ENCODE peak calls at places on chromosomes 5 and 9, in five cellular contexts. One of them, this sample, is unnamed.
A peak's percentile ranks its signal among the peaks of the same experiment; 100 is the strongest.

GRCh38 chr9:1231998-1232919 is 182.1 kb downstream of the DMRT2 start:
- DNase-seq in hepatocyte: no peak
- DNase-seq in NT2/D1: no peak
- DNase-seq in CD8-positive, alpha-beta memory T cell: no peak
- DNase-seq in astrocyte: peak; percentile 18
- DNase-seq in this sample: no peak

GRCh38 chr5:88841212-88841611 is 41.8 kb downstream of the MEF2C start:
- DNase-seq in hepatocyte: no peak
- DNase-seq in astrocyte: no peak
- DNase-seq in NT2/D1: no peak
- DNase-seq in CD8-positive, alpha-beta memory T cell: no peak
- DNase-seq in this sample: no peak

GRCh38 chr5:141567513-141568117 is 51.2 kb downstream of the DIAPH1 start:
- DNase-seq in hepatocyte: peak; percentile 36
- DNase-seq in CD8-positive, alpha-beta memory T cell: no peak
- DNase-seq in astrocyte: no peak
- DNase-seq in NT2/D1: no peak
- DNase-seq in this sample: peak; percentile 68

GRCh38 chr9:73132034-73132776 is 19.5 kb upstream of the ANXA1 start:
- DNase-seq in astrocyte: peak; percentile 77
- DNase-seq in hepatocyte: peak; percentile 79
- DNase-seq in NT2/D1: no peak
- DNase-seq in CD8-positive, alpha-beta memory T cell: peak; percentile 84
- DNase-seq in this sample: peak; percentile 31

GRCh38 chr5:35856186-35857003 is at the start of gene IL7R:
- DNase-seq in NT2/D1: no peak
- DNase-seq in astrocyte: peak; percentile 67
- DNase-seq in CD8-positive, alpha-beta memory T cell: peak; percentile 79
- DNase-seq in hepatocyte: no peak
- DNase-seq in this sample: no peak

GRCh38 chr9:14433841-14434511 is 120.0 kb upstream of the NFIB start:
- DNase-seq in hepatocyte: peak; percentile 58
- DNase-seq in astrocyte: peak; percentile 47
- DNase-seq in NT2/D1: no peak
- DNase-seq in CD8-positive, alpha-beta memory T cell: no peak
- DNase-seq in this sample: no peak

GRCh38 chr9:27333241-27334052 is 36.5 kb upstream of the EQTN start:
- DNase-seq in CD8-positive, alpha-beta memory T cell: peak; percentile 34
- DNase-seq in hepatocyte: peak; percentile 84
- DNase-seq in astrocyte: peak; percentile 42
- DNase-seq in NT2/D1: peak; percentile 90
- DNase-seq in this sample: peak; percentile 88

GRCh38 chr5:93585054-93585751 is 2.2 kb downstream of the NR2F1 start:
- DNase-seq in CD8-positive, alpha-beta memory T cell: no peak
- DNase-seq in hepatocyte: no peak
- DNase-seq in astrocyte: no peak
- DNase-seq in NT2/D1: no peak
- DNase-seq in this sample: peak; percentile 96

GRCh38 chr5:138352071-138352721 is at the start of gene KDM3B:
- DNase-seq in CD8-positive, alpha-beta memory T cell: peak; percentile 95
- DNase-seq in NT2/D1: peak; percentile 81
- DNase-seq in astrocyte: peak; percentile 59
- DNase-seq in hepatocyte: peak; percentile 93
- DNase-seq in this sample: peak; percentile 96

GRCh38 chr9:34370970-34371880 is 5.5 kb downstream of the MYORG start:
- DNase-seq in NT2/D1: no peak
- DNase-seq in astrocyte: no peak
- DNase-seq in CD8-positive, alpha-beta memory T cell: no peak
- DNase-seq in hepatocyte: no peak
- DNase-seq in this sample: peak; percentile 21

GRCh38 chr9:120846906-120847305 is 4.2 kb upstream of the PSMD5 start:
- DNase-seq in NT2/D1: no peak
- DNase-seq in hepatocyte: no peak
- DNase-seq in astrocyte: peak; percentile 49
- DNase-seq in CD8-positive, alpha-beta memory T cell: no peak
- DNase-seq in this sample: no peak

GRCh38 chr5:142800776-142801494 is 30.8 kb downstream of the ARHGAP26 start:
- DNase-seq in NT2/D1: no peak
- DNase-seq in astrocyte: no peak
- DNase-seq in CD8-positive, alpha-beta memory T cell: peak; percentile 71
- DNase-seq in hepatocyte: no peak
- DNase-seq in this sample: no peak

GRCh38 chr9:36665921-36666429 is 93.3 kb downstream of the MELK start:
- DNase-seq in CD8-positive, alpha-beta memory T cell: no peak
- DNase-seq in hepatocyte: no peak
- DNase-seq in astrocyte: peak; percentile 34
- DNase-seq in NT2/D1: no peak
- DNase-seq in this sample: no peak

GRCh38 chr9:124216474-124217176 is 41.1 kb upstream of the NEK6 start:
- DNase-seq in astrocyte: no peak
- DNase-seq in hepatocyte: no peak
- DNase-seq in NT2/D1: no peak
- DNase-seq in CD8-positive, alpha-beta memory T cell: peak; percentile 47
- DNase-seq in this sample: no peak

GRCh38 chr9:124215956-124216355 is 41.8 kb upstream of the NEK6 start:
- DNase-seq in hepatocyte: no peak
- DNase-seq in CD8-positive, alpha-beta memory T cell: no peak
- DNase-seq in astrocyte: no peak
- DNase-seq in NT2/D1: no peak
- DNase-seq in this sample: no peak

GRCh38 chr9:124218438-124219289 is 39.1 kb upstream of the NEK6 start:
- DNase-seq in astrocyte: peak; percentile 35
- DNase-seq in CD8-positive, alpha-beta memory T cell: no peak
- DNase-seq in NT2/D1: no peak
- DNase-seq in hepatocyte: peak; percentile 62
- DNase-seq in this sample: peak; percentile 93

GRCh38 chr9:124219290-124219605 is 38.5 kb upstream of the NEK6 start:
- DNase-seq in hepatocyte: no peak
- DNase-seq in astrocyte: no peak
- DNase-seq in NT2/D1: no peak
- DNase-seq in CD8-positive, alpha-beta memory T cell: no peak
- DNase-seq in this sample: no peak

DNA sequence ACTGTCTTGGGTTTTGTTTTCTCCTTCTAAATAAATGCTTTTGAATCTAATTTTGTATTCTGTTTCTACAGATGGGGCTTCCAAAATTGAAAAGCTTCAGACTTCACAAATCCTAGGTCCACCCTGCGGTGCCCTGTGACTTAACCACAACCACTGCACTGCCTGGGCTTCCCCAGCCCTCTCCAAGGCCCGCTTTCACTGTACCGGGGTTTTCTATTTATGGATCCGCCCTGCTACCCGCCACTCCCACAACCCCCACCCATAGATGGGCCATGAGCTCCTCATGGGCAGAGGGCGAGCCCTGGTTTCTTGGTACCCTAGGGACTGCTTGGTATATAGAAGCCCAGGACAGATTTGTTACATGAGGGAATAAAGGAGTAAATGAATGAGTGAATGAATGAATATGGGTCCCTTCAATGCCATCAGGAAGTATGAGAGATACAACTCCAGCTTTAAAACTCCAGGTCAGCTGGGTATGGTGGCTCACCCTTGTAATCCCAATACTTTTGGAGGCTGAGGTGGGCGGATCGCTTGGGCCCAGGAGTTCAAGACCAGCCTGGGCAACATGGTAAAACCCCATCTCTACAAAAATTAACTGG is 39.8 kb upstream of the NEK6 start:
- DNase-seq in astrocyte: no peak
- DNase-seq in CD8-positive, alpha-beta memory T cell: no peak
- DNase-seq in hepatocyte: no peak
- DNase-seq in NT2/D1: no peak
- DNase-seq in this sample: no peak
- H3K4me1 ChIP-seq in astrocyte: peaks cover 4% of the 10 kb centered on the region
- H3K4me1 ChIP-seq in CD8-positive, alpha-beta memory T cell: peaks cover 58% of the 10 kb centered on the region
- H3K4me1 ChIP-seq in hepatocyte: peaks cover 5% of the 10 kb centered on the region
- H3K4me1 ChIP-seq in NT2/D1: peaks cover 8% of the 10 kb centered on the region
- H3K4me1 ChIP-seq in this sample: peaks cover 13% of the 10 kb centered on the region

GRCh38 chr5:160767062-160767461 is 84.9 kb downstream of the ATP10B start:
- DNase-seq in CD8-positive, alpha-beta memory T cell: no peak
- DNase-seq in NT2/D1: no peak
- DNase-seq in hepatocyte: no peak
- DNase-seq in astrocyte: no peak
- DNase-seq in this sample: no peak
- H3K4me1 ChIP-seq in CD8-positive, alpha-beta memory T cell: no peaks in the 10 kb centered on the region
- H3K4me1 ChIP-seq in NT2/D1: no peaks in the 10 kb centered on the region
- H3K4me1 ChIP-seq in hepatocyte: no peaks in the 10 kb centered on the region
- H3K4me1 ChIP-seq in astrocyte: no peaks in the 10 kb centered on the region
- H3K4me1 ChIP-seq in this sample: no peaks in the 10 kb centered on the region

DNA sequence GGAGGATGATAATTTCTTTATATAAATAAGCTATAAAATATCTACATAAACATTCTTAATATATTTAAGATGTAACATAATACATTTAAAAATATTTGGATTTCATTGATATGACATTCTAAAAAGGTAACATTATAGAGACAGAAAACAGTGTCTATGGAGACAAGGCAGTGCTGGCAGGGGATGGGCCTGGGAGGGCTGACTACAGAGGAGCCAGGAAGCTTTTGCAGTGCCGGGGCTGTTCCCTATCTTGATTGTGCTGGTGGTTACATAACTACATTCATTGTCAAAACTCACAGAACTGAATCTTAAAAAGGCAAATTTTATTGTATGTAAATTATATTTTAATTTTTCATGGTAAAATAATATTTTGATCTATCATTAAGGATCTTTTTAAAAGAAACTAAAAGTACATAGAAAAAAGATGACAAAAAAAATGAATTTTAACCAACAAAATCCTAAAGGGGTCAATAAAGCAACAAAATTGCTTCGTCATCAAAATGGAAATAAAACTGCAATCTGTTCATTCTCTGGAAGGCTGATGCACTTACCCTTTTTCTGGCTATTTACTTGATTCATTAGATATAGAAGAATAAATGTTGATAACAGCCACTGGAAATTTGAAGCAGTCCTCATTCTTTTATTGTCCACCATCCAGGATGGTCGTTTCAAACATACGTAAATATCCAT is 26.3 kb downstream of the LIFR start:
- DNase-seq in CD8-positive, alpha-beta memory T cell: no peak
- DNase-seq in astrocyte: no peak
- DNase-seq in hepatocyte: no peak
- DNase-seq in NT2/D1: no peak
- DNase-seq in this sample: no peak
- H3K4me1 ChIP-seq in CD8-positive, alpha-beta memory T cell: no peaks in the 10 kb centered on the region
- H3K4me1 ChIP-seq in astrocyte: no peaks in the 10 kb centered on the region
- H3K4me1 ChIP-seq in hepatocyte: peaks cover 37% of the 10 kb centered on the region
- H3K4me1 ChIP-seq in NT2/D1: no peaks in the 10 kb centered on the region
- H3K4me1 ChIP-seq in this sample: no peaks in the 10 kb centered on the region

DNA sequence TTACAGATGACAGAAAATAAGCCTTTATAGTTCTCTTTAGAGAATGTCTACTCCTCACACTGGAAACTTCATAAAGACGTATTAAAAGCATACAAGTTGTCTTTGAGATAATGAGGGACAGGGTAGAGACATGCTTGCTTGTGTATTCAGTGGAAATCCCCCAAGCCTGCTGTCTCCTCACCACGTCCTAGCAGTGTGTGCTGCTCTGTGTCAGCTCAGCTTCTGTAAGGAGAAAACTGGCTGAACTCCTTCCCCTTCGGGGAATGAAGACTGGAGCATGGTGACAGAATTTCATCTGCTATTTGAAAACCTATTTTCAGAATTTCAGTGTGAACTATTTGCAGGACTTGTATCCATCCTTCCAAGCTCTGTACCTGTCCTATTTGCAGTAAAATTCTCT is 9.4 kb downstream of the OR2V2 start:
- DNase-seq in NT2/D1: no peak
- DNase-seq in astrocyte: no peak
- DNase-seq in hepatocyte: no peak
- DNase-seq in CD8-positive, alpha-beta memory T cell: no peak
- DNase-seq in this sample: no peak
- H3K4me1 ChIP-seq in NT2/D1: peaks cover 11% of the 10 kb centered on the region
- H3K4me1 ChIP-seq in astrocyte: peaks cover 8% of the 10 kb centered on the region
- H3K4me1 ChIP-seq in hepatocyte: no peaks in the 10 kb centered on the region
- H3K4me1 ChIP-seq in CD8-positive, alpha-beta memory T cell: peaks cover 25% of the 10 kb centered on the region
- H3K4me1 ChIP-seq in this sample: peaks cover 6% of the 10 kb centered on the region

GRCh38 chr5:98458004-98458403 is 315.5 kb upstream of the RGMB start:
- DNase-seq in hepatocyte: no peak
- DNase-seq in CD8-positive, alpha-beta memory T cell: no peak
- DNase-seq in astrocyte: peak; percentile 78
- DNase-seq in NT2/D1: no peak
- DNase-seq in this sample: peak; percentile 37

GRCh38 chr5:98455660-98456059 is 317.8 kb upstream of the RGMB start:
- DNase-seq in hepatocyte: no peak
- DNase-seq in NT2/D1: no peak
- DNase-seq in astrocyte: peak; percentile 69
- DNase-seq in CD8-positive, alpha-beta memory T cell: no peak
- DNase-seq in this sample: no peak

GRCh38 chr5:98461485-98461884 is 312.0 kb upstream of the RGMB start:
- DNase-seq in astrocyte: no peak
- DNase-seq in NT2/D1: no peak
- DNase-seq in hepatocyte: no peak
- DNase-seq in CD8-positive, alpha-beta memory T cell: no peak
- DNase-seq in this sample: no peak

GRCh38 chr5:98460536-98460935 is 312.9 kb upstream of the RGMB start:
- DNase-seq in CD8-positive, alpha-beta memory T cell: no peak
- DNase-seq in NT2/D1: no peak
- DNase-seq in astrocyte: no peak
- DNase-seq in hepatocyte: no peak
- DNase-seq in this sample: no peak

DNA sequence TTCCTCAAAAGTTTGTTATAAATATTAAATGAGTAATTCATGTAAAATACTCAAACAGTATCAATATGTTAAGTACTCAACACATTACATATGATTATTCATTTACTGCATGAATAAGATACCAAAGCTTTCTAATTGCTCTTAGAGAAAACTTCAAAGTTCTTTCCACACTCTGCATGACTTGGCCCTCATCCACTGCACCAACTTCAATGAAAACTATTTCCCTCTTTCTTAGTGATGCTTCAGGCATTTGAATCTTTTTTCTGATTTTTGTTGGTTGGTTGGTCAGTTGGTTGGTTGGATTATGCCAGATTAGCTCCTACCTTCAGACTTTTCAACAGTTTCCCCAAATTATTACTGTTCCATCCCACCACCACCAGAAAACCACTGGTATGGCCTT is 314.7 kb upstream of the RGMB start:
- DNase-seq in astrocyte: peak; percentile 20
- DNase-seq in hepatocyte: no peak
- DNase-seq in NT2/D1: no peak
- DNase-seq in CD8-positive, alpha-beta memory T cell: no peak
- DNase-seq in this sample: no peak
- H3K4me1 ChIP-seq in astrocyte: peaks cover 21% of the 10 kb centered on the region
- H3K4me1 ChIP-seq in hepatocyte: no peaks in the 10 kb centered on the region
- H3K4me1 ChIP-seq in NT2/D1: no peaks in the 10 kb centered on the region
- H3K4me1 ChIP-seq in CD8-positive, alpha-beta memory T cell: no peaks in the 10 kb centered on the region
- H3K4me1 ChIP-seq in this sample: peaks cover 46% of the 10 kb centered on the region

DNA sequence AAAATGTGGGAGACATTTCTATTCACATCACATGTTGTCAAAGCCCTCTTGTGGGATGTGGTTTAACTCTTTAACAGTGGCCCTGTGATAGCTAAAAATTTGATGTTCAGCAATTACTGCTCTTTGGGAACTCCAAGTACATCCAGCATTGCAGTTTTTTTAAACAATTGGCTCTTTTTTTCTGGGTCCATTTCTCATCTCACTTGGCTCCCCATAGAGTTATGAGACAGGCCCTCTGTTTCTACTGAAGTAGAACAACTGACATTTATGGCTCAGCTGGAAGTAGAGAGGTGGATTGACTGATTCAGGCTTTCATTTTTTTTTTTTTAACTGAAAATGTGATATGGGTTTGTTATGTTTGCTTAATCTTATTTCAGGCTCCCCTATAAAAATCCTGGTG is 96.6 kb upstream of the CD180 start:
- DNase-seq in hepatocyte: no peak
- DNase-seq in NT2/D1: no peak
- DNase-seq in astrocyte: no peak
- DNase-seq in CD8-positive, alpha-beta memory T cell: no peak
- DNase-seq in this sample: no peak
- H3K4me1 ChIP-seq in hepatocyte: peaks cover 6% of the 10 kb centered on the region
- H3K4me1 ChIP-seq in NT2/D1: no peaks in the 10 kb centered on the region
- H3K4me1 ChIP-seq in astrocyte: peaks cover under 1% of the 10 kb centered on the region
- H3K4me1 ChIP-seq in CD8-positive, alpha-beta memory T cell: no peaks in the 10 kb centered on the region
- H3K4me1 ChIP-seq in this sample: no peaks in the 10 kb centered on the region

GRCh38 chr9:17658237-17658636 is 79.4 kb downstream of the SH3GL2 start:
- DNase-seq in CD8-positive, alpha-beta memory T cell: no peak
- DNase-seq in astrocyte: no peak
- DNase-seq in hepatocyte: no peak
- DNase-seq in NT2/D1: no peak
- DNase-seq in this sample: no peak
- H3K4me1 ChIP-seq in CD8-positive, alpha-beta memory T cell: no peaks in the 10 kb centered on the region
- H3K4me1 ChIP-seq in astrocyte: no peaks in the 10 kb centered on the region
- H3K4me1 ChIP-seq in hepatocyte: no peaks in the 10 kb centered on the region
- H3K4me1 ChIP-seq in NT2/D1: no peaks in the 10 kb centered on the region
- H3K4me1 ChIP-seq in this sample: no peaks in the 10 kb centered on the region